ENCODE peak calls at places on chromosomes 11 and 22, in four cellular contexts. W is K562, Q is GM12891, I is GM12878. K is an unnamed sample.

GRCh38 chr11:23866641-23867040 is 630.2 kb upstream of the LUZP2 start:
- DNase-seq in W (no peak), I (no peak), Q (no peak), K (no peak)

GRCh38 chr11:108474664-108475485 is 7.5 kb upstream of the C11orf65 start:
- DNase-seq in Q (no peak), W (no peak), I (no peak), K (no peak)

GRCh38 chr11:46345131-46345597 is 2.1 kb upstream of the DGKZ start:
- DNase-seq in W (no peak), I (no peak), Q (peak; percentile 42), K (peak; percentile 89)

GRCh38 chr11:35162795-35163194 is 23.8 kb downstream of the CD44 start:
- DNase-seq in I (no peak), W (no peak), Q (no peak), K (peak; percentile 68)

GRCh38 chr22:42902875-42903510 is 45.9 kb upstream of the ARFGAP3 start:
- DNase-seq in W (no peak), I (no peak), Q (no peak), K (no peak)

GRCh38 chr11:45593992-45594391 is 71.4 kb downstream of the CHST1 start:
- DNase-seq in Q (no peak), I (no peak), W (peak; percentile 62), K (no peak)

GRCh38 chr22:31143038-31143437 is 2.7 kb upstream of the PLA2G3 start:
- DNase-seq in I (no peak), W (no peak), Q (no peak), K (no peak)

GRCh38 chr22:35842954-35843353 is 125.3 kb downstream of the APOL5 start:
- DNase-seq in Q (no peak), I (no peak), W (peak; percentile 11), K (no peak)

GRCh38 chr22:48895341-48895740 is 932.3 kb downstream of the BRD1 start:
- DNase-seq in I (no peak), Q (no peak), W (no peak), K (no peak)

GRCh38 chr11:115267228-115267627 is 237.0 kb downstream of the CADM1 start:
- DNase-seq in Q (no peak), W (no peak), I (no peak), K (no peak)

GRCh38 chr22:45211435-45211834 is 29.3 kb downstream of the KIAA0930 start:
- DNase-seq in Q (no peak), I (no peak), W (no peak), K (no peak)

GRCh38 chr22:49965291-49966040 is 4.9 kb downstream of the PIM3 start:
- DNase-seq in I (no peak), Q (no peak), W (no peak), K (no peak)

GRCh38 chr11:83063073-83063754 is 8.5 kb downstream of the RAB30 start:
- DNase-seq in W (no peak), I (peak; percentile 88), Q (no peak), K (peak; percentile 12)

GRCh38 chr11:57277845-57278720 is 41.0 kb upstream of the APLNR start:
- DNase-seq in Q (peak; percentile 18), I (no peak), W (peak; percentile 75), K (peak; percentile 30)

GRCh38 chr11:73839123-73839457 is 37.6 kb downstream of the COA4 start:
- DNase-seq in Q (no peak), W (no peak), I (no peak), K (no peak)

GRCh38 chr22:35043251-35043931 is 22.6 kb upstream of the ISX start:
- DNase-seq in I (no peak), W (peak; percentile 23), Q (no peak), K (peak; percentile 3)

GRCh38 chr11:88523362-88524028 is 186.0 kb upstream of the CTSC start:
- DNase-seq in Q (no peak), I (no peak), W (no peak), K (peak; percentile 80)

GRCh38 chr11:48066881-48067800 is 86.8 kb downstream of the PTPRJ start:
- DNase-seq in W (no peak), I (no peak), Q (no peak), K (peak; percentile 42)

GRCh38 chr22:26474687-26475086 is 8.9 kb downstream of the HPS4 start:
- DNase-seq in I (no peak), W (no peak), Q (no peak), K (no peak)

GRCh38 chr11:90391756-90392155 is 168.9 kb upstream of the CHORDC1 start:
- DNase-seq in I (no peak), Q (no peak), W (no peak), K (no peak)
- TF ChIP-seq POLR2AphosphoS5 in I (no peak), Q (no peak), W (no peak), K (no peak)

DNA sequence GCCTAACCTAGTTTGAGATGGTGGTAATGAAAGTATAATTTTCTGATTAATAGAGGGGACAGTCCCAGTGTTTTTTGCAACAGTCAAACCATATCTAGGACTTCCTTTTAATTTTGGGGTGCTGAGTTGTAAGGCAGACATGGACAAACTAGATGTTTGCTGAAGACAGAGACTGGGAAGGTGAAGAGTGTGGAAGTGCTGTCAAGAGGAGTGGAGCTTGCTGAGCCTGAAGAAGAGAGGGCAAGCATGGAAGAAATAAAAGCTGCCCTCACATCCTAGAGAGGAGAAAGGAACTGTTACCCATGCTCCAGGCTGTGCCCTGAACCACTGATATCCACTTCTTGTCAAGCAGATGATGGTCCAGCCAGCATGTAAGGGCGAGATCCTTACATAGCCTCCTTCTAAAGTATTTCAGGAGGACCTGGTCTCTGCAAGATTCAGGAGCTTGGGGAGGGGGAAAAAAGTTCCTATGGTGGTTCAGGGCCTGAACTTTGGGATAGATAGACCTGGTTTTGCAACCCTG is 51.4 kb downstream of the PRR5L start:
- DNase-seq in Q (no peak), I (no peak), W (no peak), K (no peak)
- TF ChIP-seq SPI1 in Q (peak; percentile 59), I (peak; percentile 15), W (no peak), K (no peak)

DNA sequence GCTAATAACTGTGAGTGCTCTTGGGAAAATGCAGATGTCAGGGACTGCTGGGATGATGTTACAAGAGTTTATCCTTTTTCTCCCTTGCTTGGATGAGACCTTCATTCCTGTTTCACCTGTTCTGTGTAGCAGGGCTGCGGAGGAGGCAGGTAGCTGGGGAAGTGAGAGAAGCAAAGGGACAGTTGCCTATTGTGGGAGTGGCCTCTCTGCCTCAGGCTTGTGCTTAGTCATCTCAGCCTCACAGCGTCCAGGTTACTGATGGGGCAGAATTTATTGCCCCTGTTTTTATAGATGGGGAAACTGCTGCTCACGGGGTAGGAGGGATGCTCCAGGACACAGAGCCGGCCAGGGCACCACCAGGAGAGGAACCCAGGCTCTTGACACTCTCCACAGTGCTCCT is 1.7 kb downstream of the STX3 start:
- DNase-seq in I (no peak), W (peak; percentile 64), Q (peak; percentile 19), K (peak; percentile 35)
- TF ChIP-seq POLR2AphosphoS5 in I (no peak), W (no peak), Q (no peak), K (no peak)

DNA sequence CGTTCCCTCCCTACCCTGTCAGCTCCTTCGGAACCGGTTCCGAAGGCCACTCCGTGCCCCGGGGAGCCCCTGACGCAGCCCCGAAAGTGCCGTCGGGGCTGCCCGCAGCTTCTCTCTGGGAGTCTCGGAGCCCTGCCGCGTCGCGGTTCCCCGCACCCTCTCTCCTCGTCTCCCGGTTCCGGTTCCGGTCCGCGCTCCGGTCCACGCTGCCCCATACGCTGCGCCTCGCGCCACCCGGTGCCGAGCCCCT is 626 bp downstream of the MTA2 start:
- DNase-seq in Q (no peak), W (peak; percentile 60), I (no peak), K (peak; percentile 30)
- TF ChIP-seq SPI1 in Q (no peak), W (no peak), I (no peak), K (no peak)

GRCh38 chr22:37012262-37012904 is 6.9 kb downstream of the TST start:
- DNase-seq in W (no peak), Q (no peak), I (no peak), K (no peak)
- TF ChIP-seq POLR2AphosphoS5 in W (no peak), Q (no peak), I (no peak), K (no peak)

GRCh38 chr22:27987557-27987956 is 68.5 kb upstream of the PITPNB start:
- DNase-seq in Q (no peak), I (no peak), W (no peak), K (no peak)
- TF ChIP-seq SPI1 in Q (no peak), I (no peak), W (no peak), K (no peak)

GRCh38 chr11:65861533-65862183 is 1.4 kb downstream of the MUS81 start:
- DNase-seq in I (no peak), Q (no peak), W (no peak), K (no peak)

GRCh38 chr11:65863889-65864757 is 3.9 kb downstream of the MUS81 start:
- DNase-seq in W (no peak), I (no peak), Q (no peak), K (no peak)

GRCh38 chr11:65862191-65862735 is 2.0 kb downstream of the MUS81 start:
- DNase-seq in I (no peak), Q (no peak), W (no peak), K (no peak)

GRCh38 chr11:65864758-65865471 is 4.7 kb downstream of the MUS81 start:
- DNase-seq in Q (no peak), I (no peak), W (no peak), K (no peak)

DNA sequence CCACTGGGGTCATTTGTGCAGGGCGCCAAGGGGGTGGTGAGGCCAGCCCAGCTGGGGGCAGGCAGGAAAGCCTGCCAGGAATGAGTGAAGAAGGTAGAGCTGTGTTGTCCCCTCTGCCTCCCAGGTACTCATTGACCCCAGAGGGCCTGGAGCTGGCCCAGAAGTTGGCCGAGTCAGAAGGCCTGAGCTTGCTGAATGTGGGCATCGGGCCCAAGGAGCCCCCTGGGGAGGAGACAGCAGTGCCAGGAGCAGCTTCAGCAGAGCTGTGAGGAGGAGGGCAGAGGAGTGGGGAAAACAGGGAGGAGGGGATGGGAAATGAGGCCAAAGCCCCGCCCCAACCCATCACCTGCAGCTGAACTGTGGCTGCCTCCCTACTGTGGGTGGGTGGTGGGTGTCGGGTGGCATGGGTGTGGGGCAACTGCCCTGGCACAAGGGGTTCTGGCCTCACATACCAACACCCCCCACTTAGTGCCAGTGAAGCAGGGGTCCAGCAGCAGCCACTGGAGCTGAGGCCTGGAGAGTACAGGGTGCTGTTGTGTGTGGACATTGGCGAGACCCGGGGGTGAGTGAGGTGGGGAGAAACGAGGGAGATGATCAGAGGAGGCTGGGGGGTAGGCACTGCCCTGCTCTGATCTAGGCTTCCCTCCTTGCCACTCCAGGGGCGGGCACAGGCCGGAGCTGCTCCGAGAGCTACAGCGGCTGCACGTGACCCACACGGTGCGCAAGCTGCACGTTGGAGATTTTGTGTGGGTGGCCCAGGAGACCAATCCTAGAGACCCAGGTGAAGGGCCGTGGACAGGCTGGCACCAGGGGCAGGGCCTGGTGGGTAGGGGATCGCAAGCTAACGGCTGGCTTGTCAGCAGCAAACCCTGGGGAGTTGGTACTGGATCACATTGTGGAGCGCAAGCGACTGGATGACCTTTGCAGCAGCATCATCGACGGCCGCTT is 3.0 kb downstream of the MUS81 start:
- DNase-seq in Q (no peak), I (no peak), W (no peak), K (no peak)
- TF ChIP-seq POLR2AphosphoS5 in Q (no peak), I (peak; percentile 29), W (no peak), K (no peak)

GRCh38 chr11:130798280-130798679 is 118.0 kb downstream of the SNX19 start:
- DNase-seq in Q (no peak), W (no peak), I (no peak), K (no peak)
- TF ChIP-seq SPI1 in Q (no peak), W (no peak), I (no peak), K (no peak)

K was measured in HL-60.